ENCODE peak calls at places on chromosomes 11 and 22, in four cellular contexts. N is Calu3, K is GM06990, X is hepatocyte. P is an unnamed sample.

GRCh38 chr11:133922078-133922870 is 34.5 kb downstream of the IGSF9B start:
- DNase-seq in N (no peak), K (no peak), X (no peak), P (no peak)

GRCh38 chr22:50477923-50478322 is 3.1 kb upstream of the SBF1 start:
- DNase-seq in N (no peak), K (no peak), X (no peak), P (no peak)

GRCh38 chr11:72222106-72222891 is 2.3 kb upstream of the INPPL1 start:
- DNase-seq in N (no peak), K (no peak), X (no peak), P (peak)

GRCh38 chr11:128632151-128632791 is 44.9 kb upstream of the ETS1 start:
- DNase-seq in N (peak), K (no peak), X (peak), P (peak)

GRCh38 chr22:22948651-22949611 is 61.3 kb downstream of the IGLL5 start:
- DNase-seq in N (no peak), K (no peak), X (peak), P (peak)

GRCh38 chr11:22130462-22131053 is 62.3 kb upstream of the ANO5 start:
- DNase-seq in N (no peak), K (no peak), X (peak), P (no peak)

GRCh38 chr11:102926517-102926916 is 29.0 kb downstream of the MMP13 start:
- DNase-seq in N (no peak), K (no peak), X (no peak), P (no peak)

GRCh38 chr22:31618057-31618456 is 44.0 kb downstream of the PISD start:
- DNase-seq in N (no peak), K (no peak), X (no peak), P (peak)

GRCh38 chr11:15471709-15472404 is 357.1 kb downstream of the INSC start:
- DNase-seq in N (no peak), K (no peak), X (no peak), P (peak)

GRCh38 chr22:37202001-37202555 is 10.2 kb downstream of the SSTR3 start:
- DNase-seq in N (no peak), K (no peak), X (no peak), P (no peak)

GRCh38 chr11:92453055-92453454 is 228.4 kb downstream of the FAT3 start:
- DNase-seq in N (no peak), K (no peak), X (peak), P (no peak)

GRCh38 chr11:44608654-44609027 is 43.2 kb downstream of the CD82 start:
- DNase-seq in N (no peak), K (peak), X (no peak), P (no peak)

GRCh38 chr11:16690061-16690460 is 48.4 kb upstream of the C11orf58 start:
- DNase-seq in N (no peak), K (no peak), X (no peak), P (no peak)

GRCh38 chr11:132402056-132402684 is 1031.8 kb downstream of the NTM start:
- DNase-seq in N (no peak), K (peak), X (peak), P (peak)

GRCh38 chr11:116513894-116514293 is 258.9 kb downstream of the BUD13 start:
- DNase-seq in N (peak), K (no peak), X (peak), P (peak)
- TF ChIP-seq CTCF in N (no peak), K (peak), X (peak), P (peak)

GRCh38 chr11:65422633-65423515 is at the start of gene NEAT1:
- DNase-seq in N (peak), K (peak), X (peak), P (peak)
- TF ChIP-seq CTCF in N (no peak), K (no peak), X (no peak), P (no peak)

DNA sequence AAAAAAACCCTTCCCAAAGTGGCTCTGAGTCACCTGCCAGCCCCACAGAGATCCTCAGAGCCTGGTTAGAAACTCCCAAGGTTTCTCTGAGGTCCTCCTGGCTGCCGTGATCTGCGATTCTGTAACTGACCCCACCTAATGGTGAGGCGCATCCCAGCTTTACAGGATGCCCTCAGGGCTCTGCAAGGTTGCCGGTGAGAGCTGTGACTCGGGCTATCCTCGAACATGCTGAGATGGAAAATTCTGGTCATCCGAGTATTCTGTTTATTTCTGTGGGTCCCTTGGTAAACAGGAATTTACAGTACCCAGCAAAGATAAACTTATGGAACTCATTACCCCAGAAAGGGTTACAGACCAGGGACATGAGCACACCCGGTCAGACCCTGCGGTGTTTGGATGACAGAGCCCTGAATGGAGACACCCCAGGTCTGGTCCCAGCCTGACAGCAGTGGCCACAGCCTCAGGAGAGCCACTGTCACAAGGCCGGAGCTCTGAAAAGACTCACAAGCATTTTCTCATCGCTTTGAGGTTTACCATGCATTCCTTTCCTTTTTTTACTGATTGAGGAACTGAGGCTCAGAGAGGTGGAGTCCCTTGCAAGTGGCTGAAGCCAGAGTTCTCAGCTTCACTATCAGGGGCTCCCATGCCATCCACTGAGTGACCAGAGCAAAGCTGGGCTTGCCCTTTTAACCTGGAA is 22.2 kb downstream of the LIF start:
- DNase-seq in N (peak), K (no peak), X (peak), P (no peak)
- TF ChIP-seq CTCF in N (no peak), K (no peak), X (no peak), P (peak)

DNA sequence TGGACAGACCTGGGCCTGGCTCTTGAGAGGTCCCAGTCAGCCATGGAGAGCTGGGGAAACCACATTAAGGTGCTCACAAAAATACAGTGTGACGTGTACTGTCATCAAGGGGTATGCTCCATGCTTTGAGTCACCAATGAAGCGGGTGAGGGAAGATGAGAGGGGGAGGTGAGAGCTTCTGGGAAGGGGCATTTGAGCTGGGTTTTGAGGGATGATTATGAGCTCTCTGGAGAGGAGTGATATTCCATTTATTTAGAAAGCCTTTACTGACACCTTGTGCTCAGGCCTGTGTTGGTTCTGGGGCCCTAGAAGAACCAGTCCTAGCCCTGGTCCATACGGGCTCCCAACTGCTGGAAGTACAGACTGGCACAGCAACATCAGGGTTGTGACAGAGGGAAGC is 10.4 kb upstream of the ARHGEF17 start:
- DNase-seq in N (no peak), K (no peak), X (no peak), P (no peak)
- TF ChIP-seq CTCF in N (no peak), K (no peak), X (no peak), P (no peak)

DNA sequence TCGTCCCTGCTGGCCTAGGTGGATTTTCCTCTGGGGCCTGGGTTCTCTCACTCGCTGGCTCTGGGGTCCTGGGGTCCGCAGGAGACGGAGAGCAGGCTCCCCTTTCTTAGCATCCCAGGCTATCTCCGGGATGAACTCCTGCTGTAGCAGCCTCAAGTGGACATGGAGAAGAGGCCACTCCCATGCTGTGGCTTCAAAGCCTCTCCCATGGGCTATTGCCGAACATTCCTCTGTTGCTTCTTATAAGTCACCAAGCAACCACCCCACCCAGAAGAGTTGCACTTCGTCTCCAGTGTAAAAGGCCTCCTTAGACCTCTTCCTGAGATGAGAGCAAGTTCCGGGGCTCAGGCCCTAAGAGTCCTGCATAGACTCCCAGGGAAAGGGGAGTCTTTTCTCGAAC is 124.0 kb upstream of the RCN1 start:
- DNase-seq in N (no peak), K (no peak), X (no peak), P (no peak)
- TF ChIP-seq CTCF in N (no peak), K (no peak), X (no peak), P (no peak)

DNA sequence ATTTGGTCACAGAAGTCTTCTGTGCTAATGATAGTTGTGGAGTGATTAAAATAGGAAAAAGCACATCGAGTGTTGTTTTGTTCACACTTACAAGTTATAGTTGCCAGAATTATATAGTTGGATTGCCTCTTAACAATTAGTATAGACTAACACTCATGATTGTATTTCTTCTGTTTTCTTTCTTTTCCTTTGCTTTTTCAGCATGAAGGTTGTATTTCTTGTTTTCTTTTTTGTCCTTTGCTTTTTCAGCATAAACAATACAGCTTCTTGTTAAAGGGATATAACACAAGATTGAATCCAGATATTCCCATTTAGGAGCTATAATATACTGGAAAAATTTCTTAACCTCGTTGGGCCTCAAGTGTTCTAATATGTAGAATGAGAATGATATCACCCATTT is 31.1 kb downstream of the ACER3 start:
- DNase-seq in N (no peak), K (no peak), X (no peak), P (no peak)
- TF ChIP-seq CTCF in N (no peak), K (no peak), X (no peak), P (no peak)